ENCODE peak calls at places on chromosome 10, in five cellular contexts. One of them, this sample, is unnamed.

GRCh38 chr10:107767185-107767584 is 602.7 kb upstream of the SORCS1 start:
- DNase-seq in adrenal gland: no peak
- DNase-seq in A549: no peak
- DNase-seq in right lobe of liver: no peak
- DNase-seq in ovary: no peak
- DNase-seq in this sample: no peak

GRCh38 chr10:112744525-112744924 is 205.5 kb upstream of the TCF7L2 start:
- DNase-seq in ovary: no peak
- DNase-seq in adrenal gland: no peak
- DNase-seq in right lobe of liver: peak; percentile 57
- DNase-seq in A549: no peak
- DNase-seq in this sample: no peak

GRCh38 chr10:125017547-125018298 is 75.8 kb downstream of the ZRANB1 start:
- DNase-seq in ovary: no peak
- DNase-seq in right lobe of liver: no peak
- DNase-seq in adrenal gland: no peak
- DNase-seq in A549: no peak
- DNase-seq in this sample: no peak

GRCh38 chr10:12484945-12485805 is 135.8 kb downstream of the CAMK1D start:
- DNase-seq in adrenal gland: no peak
- DNase-seq in right lobe of liver: no peak
- DNase-seq in ovary: no peak
- DNase-seq in A549: peak; percentile 13
- DNase-seq in this sample: no peak

GRCh38 chr10:77636967-77637473 is 588 bp downstream of the KCNMA1 start:
- DNase-seq in ovary: no peak
- DNase-seq in adrenal gland: no peak
- DNase-seq in right lobe of liver: no peak
- DNase-seq in A549: no peak
- DNase-seq in this sample: no peak

GRCh38 chr10:108060246-108060645 is 895.7 kb upstream of the SORCS1 start:
- DNase-seq in A549: no peak
- DNase-seq in right lobe of liver: no peak
- DNase-seq in ovary: no peak
- DNase-seq in adrenal gland: no peak
- DNase-seq in this sample: no peak

GRCh38 chr10:35460852-35461460 is 124.6 kb downstream of the CCNY start:
- DNase-seq in adrenal gland: no peak
- DNase-seq in A549: no peak
- DNase-seq in right lobe of liver: no peak
- DNase-seq in ovary: no peak
- DNase-seq in this sample: no peak

GRCh38 chr10:88082806-88083596 is 219.6 kb downstream of the PTEN start:
- DNase-seq in right lobe of liver: no peak
- DNase-seq in adrenal gland: no peak
- DNase-seq in A549: no peak
- DNase-seq in ovary: no peak
- DNase-seq in this sample: no peak

GRCh38 chr10:69045441-69046300 is 42.2 kb upstream of the SRGN start:
- DNase-seq in right lobe of liver: no peak
- DNase-seq in A549: no peak
- DNase-seq in ovary: no peak
- DNase-seq in adrenal gland: no peak
- DNase-seq in this sample: peak; percentile 49

GRCh38 chr10:80468806-80469421 is 14.8 kb downstream of the TSPAN14 start:
- DNase-seq in right lobe of liver: no peak
- DNase-seq in A549: no peak
- DNase-seq in ovary: peak; percentile 30
- DNase-seq in adrenal gland: no peak
- DNase-seq in this sample: no peak

GRCh38 chr10:6739530-6740174 is 159.6 kb upstream of the PRKCQ start:
- DNase-seq in adrenal gland: no peak
- DNase-seq in A549: no peak
- DNase-seq in ovary: no peak
- DNase-seq in right lobe of liver: no peak
- DNase-seq in this sample: no peak

GRCh38 chr10:110358869-110359629 is 54.3 kb upstream of the SMNDC1 start:
- DNase-seq in A549: peak; percentile 37
- DNase-seq in ovary: no peak
- DNase-seq in adrenal gland: no peak
- DNase-seq in right lobe of liver: no peak
- DNase-seq in this sample: no peak

GRCh38 chr10:93438796-93439253 is 43.3 kb downstream of the MYOF start:
- DNase-seq in A549: peak; percentile 74
- DNase-seq in adrenal gland: no peak
- DNase-seq in ovary: peak; percentile 46
- DNase-seq in right lobe of liver: no peak
- DNase-seq in this sample: peak; percentile 24

GRCh38 chr10:100043796-100044195 is 34.0 kb upstream of the DNMBP start:
- DNase-seq in ovary: peak; percentile 39
- DNase-seq in right lobe of liver: no peak
- DNase-seq in adrenal gland: peak; percentile 28
- DNase-seq in A549: no peak
- DNase-seq in this sample: no peak

GRCh38 chr10:96992721-96993120 is 160.6 kb downstream of the LCOR start:
- DNase-seq in ovary: no peak
- DNase-seq in right lobe of liver: no peak
- DNase-seq in A549: no peak
- DNase-seq in adrenal gland: no peak
- DNase-seq in this sample: no peak

GRCh38 chr10:132063432-132063831 is 2.3 kb upstream of the JAKMIP3 start:
- DNase-seq in right lobe of liver: no peak
- DNase-seq in A549: no peak
- DNase-seq in ovary: no peak
- DNase-seq in adrenal gland: no peak
- DNase-seq in this sample: no peak

GRCh38 chr10:32983333-32983909 is 25.4 kb upstream of the ITGB1 start:
- DNase-seq in A549: peak; percentile 88
- DNase-seq in right lobe of liver: peak; percentile 69
- DNase-seq in adrenal gland: no peak
- DNase-seq in ovary: no peak
- DNase-seq in this sample: no peak

GRCh38 chr10:48881937-48882336 is 57.7 kb downstream of the LRRC18 start:
- DNase-seq in A549: no peak
- DNase-seq in ovary: no peak
- DNase-seq in right lobe of liver: no peak
- DNase-seq in adrenal gland: no peak
- DNase-seq in this sample: no peak

GRCh38 chr10:48882881-48883280 is 56.8 kb downstream of the LRRC18 start:
- DNase-seq in adrenal gland: no peak
- DNase-seq in right lobe of liver: no peak
- DNase-seq in A549: no peak
- DNase-seq in ovary: no peak
- DNase-seq in this sample: no peak

GRCh38 chr10:48887982-48888381 is 51.7 kb downstream of the LRRC18 start:
- DNase-seq in adrenal gland: no peak
- DNase-seq in right lobe of liver: no peak
- DNase-seq in ovary: no peak
- DNase-seq in A549: no peak
- DNase-seq in this sample: no peak

GRCh38 chr10:48884337-48885045 is 55.1 kb downstream of the LRRC18 start:
- DNase-seq in right lobe of liver: no peak
- DNase-seq in adrenal gland: no peak
- DNase-seq in A549: no peak
- DNase-seq in ovary: no peak
- DNase-seq in this sample: no peak

GRCh38 chr10:48885376-48885775 is 54.3 kb downstream of the LRRC18 start:
- DNase-seq in ovary: peak; percentile 45
- DNase-seq in A549: peak; percentile 44
- DNase-seq in right lobe of liver: no peak
- DNase-seq in adrenal gland: peak; percentile 23
- DNase-seq in this sample: peak; percentile 54
- TF ChIP-seq CTCF in ovary: no peak
- TF ChIP-seq CTCF in A549: no peak
- TF ChIP-seq CTCF in right lobe of liver: no peak
- TF ChIP-seq CTCF in adrenal gland: no peak
- TF ChIP-seq CTCF in this sample: peak; percentile 38

GRCh38 chr10:128105383-128105782 is 20.8 kb downstream of the MKI67 start:
- DNase-seq in ovary: no peak
- DNase-seq in right lobe of liver: no peak
- DNase-seq in A549: no peak
- DNase-seq in adrenal gland: no peak
- DNase-seq in this sample: no peak
- TF ChIP-seq POLR2A in ovary: no peak
- TF ChIP-seq POLR2A in right lobe of liver: no peak
- TF ChIP-seq POLR2A in A549: no peak
- TF ChIP-seq POLR2A in adrenal gland: no peak
- TF ChIP-seq POLR2A in this sample: no peak

GRCh38 chr10:95480102-95480900 is 80.9 kb downstream of the SORBS1 start:
- DNase-seq in right lobe of liver: peak; percentile 72
- DNase-seq in ovary: no peak
- DNase-seq in A549: no peak
- DNase-seq in adrenal gland: peak; percentile 44
- DNase-seq in this sample: no peak
- H3K4me1 ChIP-seq in right lobe of liver: peaks cover 65% of the 10 kb centered on the region
- H3K4me1 ChIP-seq in ovary: no peaks in the 10 kb centered on the region
- H3K4me1 ChIP-seq in A549: no peaks in the 10 kb centered on the region
- H3K4me1 ChIP-seq in adrenal gland: peaks cover 3% of the 10 kb centered on the region
- H3K4me1 ChIP-seq in this sample: peaks cover 27% of the 10 kb centered on the region

GRCh38 chr10:8473205-8473604 is 418.7 kb downstream of the GATA3 start:
- DNase-seq in adrenal gland: no peak
- DNase-seq in right lobe of liver: no peak
- DNase-seq in A549: peak; percentile 6
- DNase-seq in ovary: no peak
- DNase-seq in this sample: no peak
- TF ChIP-seq CTCF in adrenal gland: no peak
- TF ChIP-seq CTCF in right lobe of liver: no peak
- TF ChIP-seq CTCF in A549: no peak
- TF ChIP-seq CTCF in ovary: no peak
- TF ChIP-seq CTCF in this sample: no peak

GRCh38 chr10:86304436-86304835 is 62.2 kb downstream of the GRID1 start:
- DNase-seq in ovary: no peak
- DNase-seq in A549: no peak
- DNase-seq in right lobe of liver: no peak
- DNase-seq in adrenal gland: no peak
- DNase-seq in this sample: no peak
- TF ChIP-seq POLR2A in ovary: no peak
- TF ChIP-seq POLR2A in A549: no peak
- TF ChIP-seq POLR2A in right lobe of liver: no peak
- TF ChIP-seq POLR2A in adrenal gland: no peak
- TF ChIP-seq POLR2A in this sample: no peak

GRCh38 chr10:119210633-119211032 is 3.3 kb downstream of the GRK5 start:
- DNase-seq in ovary: no peak
- DNase-seq in A549: no peak
- DNase-seq in adrenal gland: no peak
- DNase-seq in right lobe of liver: no peak
- DNase-seq in this sample: no peak

GRCh38 chr10:119209050-119209735 is 1.8 kb downstream of the GRK5 start:
- DNase-seq in adrenal gland: peak; percentile 62
- DNase-seq in right lobe of liver: peak; percentile 60
- DNase-seq in ovary: peak; percentile 84
- DNase-seq in A549: peak; percentile 41
- DNase-seq in this sample: peak; percentile 70

GRCh38 chr10:119211176-119211575 is 3.8 kb downstream of the GRK5 start:
- DNase-seq in A549: no peak
- DNase-seq in adrenal gland: no peak
- DNase-seq in right lobe of liver: no peak
- DNase-seq in ovary: no peak
- DNase-seq in this sample: no peak

GRCh38 chr10:119208553-119208940 is 1.2 kb downstream of the GRK5 start:
- DNase-seq in A549: no peak
- DNase-seq in adrenal gland: no peak
- DNase-seq in right lobe of liver: no peak
- DNase-seq in ovary: no peak
- DNase-seq in this sample: no peak

GRCh38 chr10:119209736-119210355 is 2.5 kb downstream of the GRK5 start:
- DNase-seq in adrenal gland: no peak
- DNase-seq in right lobe of liver: no peak
- DNase-seq in A549: no peak
- DNase-seq in ovary: no peak
- DNase-seq in this sample: no peak
- H3K4me1 ChIP-seq in adrenal gland: peaks cover 57% of the 10 kb centered on the region
- H3K4me1 ChIP-seq in right lobe of liver: peaks cover 9% of the 10 kb centered on the region
- H3K4me1 ChIP-seq in A549: peaks cover 33% of the 10 kb centered on the region
- H3K4me1 ChIP-seq in ovary: peaks cover 11% of the 10 kb centered on the region
- H3K4me1 ChIP-seq in this sample: no peaks in the 10 kb centered on the region

GRCh38 chr10:46048152-46048551 is 2.1 kb upstream of the MSMB start:
- DNase-seq in ovary: no peak
- DNase-seq in adrenal gland: no peak
- DNase-seq in right lobe of liver: peak; percentile 55
- DNase-seq in A549: no peak
- DNase-seq in this sample: no peak
- TF ChIP-seq CTCF in ovary: no peak
- TF ChIP-seq CTCF in adrenal gland: no peak
- TF ChIP-seq CTCF in right lobe of liver: no peak
- TF ChIP-seq CTCF in A549: no peak
- TF ChIP-seq CTCF in this sample: no peak

GRCh38 chr10:119080521-119081259 is at the start of gene EIF3A:
- DNase-seq in ovary: peak; percentile 96
- DNase-seq in A549: peak; percentile 95
- DNase-seq in adrenal gland: peak; percentile 95
- DNase-seq in right lobe of liver: peak; percentile 95
- DNase-seq in this sample: peak; percentile 94
- TF ChIP-seq POLR2A in ovary: peak; percentile 91
- TF ChIP-seq POLR2A in A549: peak; percentile 94
- TF ChIP-seq POLR2A in adrenal gland: peak; percentile 93
- TF ChIP-seq POLR2A in right lobe of liver: peak; percentile 94
- TF ChIP-seq POLR2A in this sample: peak; percentile 85